ENCODE peak calls at places on chromosomes 13 and 19, in five cellular contexts. S is AG10803, U is psoas muscle, K is fibroblast of the aortic adventitia, Q is astrocyte of the cerebellum. X is an unnamed sample.

GRCh38 chr19:29145756-29146155 is 67.2 kb downstream of the UQCRFS1 start:
- DNase-seq in S (no peak), U (no peak), K (no peak), Q (no peak), X (no peak)

GRCh38 chr19:17654993-17655392 is 33.2 kb downstream of the UNC13A start:
- DNase-seq in S (no peak), U (peak), K (no peak), Q (no peak), X (peak)

GRCh38 chr19:23946569-23946968 is 31.9 kb downstream of the ZNF726 start:
- DNase-seq in S (no peak), U (no peak), K (no peak), Q (no peak), X (no peak)

GRCh38 chr19:38317104-38317612 is 1.4 kb upstream of the YIF1B start:
- DNase-seq in S (no peak), U (no peak), K (no peak), Q (no peak), X (no peak)

GRCh38 chr19:4277051-4277700 is 1.9 kb upstream of the SHD start:
- DNase-seq in S (no peak), U (no peak), K (no peak), Q (no peak), X (no peak)

GRCh38 chr13:35881360-35881759 is 249.8 kb downstream of the DCLK1 start:
- DNase-seq in S (peak), U (no peak), K (peak), Q (no peak), X (no peak)

GRCh38 chr19:18119243-18120105 is 21.9 kb downstream of the MAST3 start:
- DNase-seq in S (no peak), U (no peak), K (no peak), Q (no peak), X (no peak)

GRCh38 chr19:34220472-34221063 is 33.8 kb upstream of the GARRE1 start:
- DNase-seq in S (peak), U (no peak), K (peak), Q (no peak), X (no peak)

GRCh38 chr13:67048793-67049150 is 181.4 kb downstream of the PCDH9 start:
- DNase-seq in S (peak), U (no peak), K (peak), Q (peak), X (no peak)

GRCh38 chr19:33280351-33280921 is 21.9 kb downstream of the CEBPA start:
- DNase-seq in S (no peak), U (no peak), K (no peak), Q (no peak), X (no peak)

GRCh38 chr13:82248713-82249112 is 1633.6 kb downstream of the SLITRK1 start:
- DNase-seq in S (no peak), U (no peak), K (no peak), Q (no peak), X (no peak)

GRCh38 chr19:7904074-7905020 is 670 bp downstream of the MAP2K7 start:
- DNase-seq in S (no peak), U (peak), K (no peak), Q (no peak), X (no peak)

GRCh38 chr13:99522288-99522687 is 21.0 kb downstream of the TM9SF2 start:
- DNase-seq in S (peak), U (no peak), K (peak), Q (no peak), X (no peak)

GRCh38 chr19:40191836-40192646 is 815 bp downstream of the MAP3K10 start:
- DNase-seq in S (peak), U (peak), K (peak), Q (no peak), X (no peak)

GRCh38 chr19:44657211-44657921 is 13.7 kb downstream of the PVR start:
- DNase-seq in S (peak), U (peak), K (peak), Q (no peak), X (no peak)

GRCh38 chr13:113919761-113920160 is 54.1 kb downstream of the C13orf46 start:
- DNase-seq in S (no peak), U (no peak), K (no peak), Q (no peak), X (no peak)

GRCh38 chr13:80235559-80236296 is 105.2 kb downstream of the SPRY2 start:
- DNase-seq in S (peak), U (no peak), K (no peak), Q (no peak), X (no peak)

GRCh38 chr13:93080587-93080986 is 146.0 kb upstream of the GPC6 start:
- DNase-seq in S (no peak), U (no peak), K (peak), Q (peak), X (no peak)

GRCh38 chr19:18322318-18322758 is 538 bp downstream of the LSM4 start:
- DNase-seq in S (peak), U (no peak), K (peak), Q (no peak), X (no peak)

GRCh38 chr19:14433454-14434156 is 499 bp downstream of the PKN1 start:
- DNase-seq in S (no peak), U (no peak), K (no peak), Q (no peak), X (no peak)
- TF ChIP-seq CTCF in S (no peak), U (peak), K (no peak), Q (no peak), X (peak)

DNA sequence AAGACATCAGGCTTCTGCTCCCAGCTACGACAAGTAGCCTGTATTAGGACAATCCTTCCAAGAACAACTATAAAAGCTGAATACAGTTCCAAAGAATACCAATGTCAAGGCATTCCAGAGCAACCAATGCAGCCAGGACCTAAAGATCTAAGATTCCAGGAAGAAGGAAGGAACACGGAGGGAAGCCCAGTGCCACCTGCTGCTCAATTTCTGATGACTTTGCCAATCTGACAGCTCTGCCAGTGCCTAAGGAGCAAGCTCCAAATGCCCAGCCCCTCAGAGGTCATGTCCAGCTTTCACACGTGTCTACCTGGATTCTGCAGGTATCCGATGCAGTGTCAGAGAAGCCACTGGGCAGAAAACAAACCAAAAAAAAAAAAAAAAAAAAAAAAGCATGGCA is 164.4 kb downstream of the IRS2 start:
- DNase-seq in S (no peak), U (no peak), K (no peak), Q (no peak), X (no peak)
- TF ChIP-seq CTCF in S (no peak), U (no peak), K (no peak), Q (no peak), X (no peak)

GRCh38 chr19:12137541-12137940 is 2.6 kb downstream of the ZNF20 start:
- DNase-seq in S (no peak), U (no peak), K (no peak), Q (no peak), X (no peak)
- TF ChIP-seq CTCF in S (no peak), U (no peak), K (no peak), Q (no peak), X (peak)

GRCh38 chr13:44969858-44970484 is 19.3 kb downstream of the NUFIP1 start:
- DNase-seq in S (peak), U (no peak), K (peak), Q (peak), X (no peak)
- TF ChIP-seq CTCF in S (peak), U (peak), K (peak), Q (peak), X (peak)

GRCh38 chr13:112443191-112444000 is 67.2 kb downstream of the SPACA7 start:
- DNase-seq in S (no peak), U (peak), K (no peak), Q (no peak), X (peak)
- TF ChIP-seq CTCF in S (peak), U (no peak), K (peak), Q (peak), X (no peak)

GRCh38 chr13:32262165-32262564 is 53.0 kb downstream of the ZAR1L start:
- DNase-seq in S (no peak), U (no peak), K (no peak), Q (no peak), X (no peak)

GRCh38 chr13:32256243-32256642 is 58.9 kb downstream of the ZAR1L start:
- DNase-seq in S (no peak), U (no peak), K (no peak), Q (no peak), X (no peak)

GRCh38 chr13:32261567-32261966 is 53.6 kb downstream of the ZAR1L start:
- DNase-seq in S (peak), U (peak), K (peak), Q (peak), X (no peak)

GRCh38 chr13:32257649-32258048 is 57.5 kb downstream of the ZAR1L start:
- DNase-seq in S (no peak), U (no peak), K (no peak), Q (no peak), X (no peak)

DNA sequence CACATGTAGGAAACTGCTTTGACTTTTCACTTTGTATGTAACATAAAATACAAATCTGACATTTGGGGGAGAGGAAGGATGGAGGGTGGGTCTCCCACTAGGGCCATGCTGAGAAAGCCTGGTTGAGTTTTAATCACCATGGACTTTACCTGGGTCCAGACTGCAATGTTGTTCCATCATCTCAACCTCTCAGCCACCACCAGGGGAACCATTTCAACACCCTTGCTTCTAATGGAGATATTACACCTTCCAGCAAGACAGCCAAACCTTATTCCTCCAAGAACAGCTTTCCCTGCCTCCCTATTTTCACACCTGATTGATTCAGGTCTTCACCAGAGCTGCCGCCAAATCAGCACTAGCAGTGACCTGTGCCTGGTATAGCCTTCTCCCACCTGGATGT is 56.0 kb downstream of the ZAR1L start:
- DNase-seq in S (no peak), U (no peak), K (no peak), Q (no peak), X (no peak)
- TF ChIP-seq CTCF in S (no peak), U (no peak), K (peak), Q (peak), X (peak)

GRCh38 chr19:54391589-54392061 is 23.6 kb upstream of the TTYH1 start:
- DNase-seq in S (no peak), U (no peak), K (no peak), Q (no peak), X (no peak)
- TF ChIP-seq CTCF in S (peak), U (no peak), K (no peak), Q (no peak), X (no peak)

GRCh38 chr19:49878744-49879070 is 1.2 kb downstream of the TBC1D17 start:
- DNase-seq in S (no peak), U (peak), K (no peak), Q (no peak), X (no peak)
- TF ChIP-seq CTCF in S (no peak), U (no peak), K (no peak), Q (no peak), X (no peak)

X was measured in chondrocyte.